ENCODE peak calls at places on chromosome X, in seven cellular contexts. N is MM.1S, S is DND-41, V is HCT116, T is SK-N-SH, F is neural progenitor cell, C is GM23248. Q is an unnamed sample. For H3K79me2, the result is how much of the 10 kb centered on the place peaks cover.

GRCh38 chrX:149527705-149528104 is 13.1 kb upstream of the EOLA1 start:
- DNase-seq in N (peak), S (peak), V (no peak), T (peak), F (peak), C (peak), Q (no peak)

GRCh38 chrX:140701480-140701879 is 8.1 kb upstream of the LINC00632 start:
- DNase-seq in N (peak), S (no peak), V (no peak), T (peak), F (no peak), C (peak), Q (peak)

GRCh38 chrX:17500145-17500579 is 125.2 kb downstream of the NHS start:
- DNase-seq in N (no peak), S (no peak), V (peak), T (no peak), F (no peak), C (peak), Q (peak)

GRCh38 chrX:124555036-124555595 is 208.8 kb downstream of the SH2D1A start:
- DNase-seq in N (no peak), S (no peak), V (no peak), T (no peak), F (no peak), C (peak), Q (peak)

GRCh38 chrX:149185087-149185486 is 320.0 kb downstream of the IDS start:
- DNase-seq in N (no peak), S (no peak), V (no peak), T (no peak), F (no peak), C (peak), Q (no peak)

GRCh38 chrX:48971325-48972213 is at the start of gene KCND1:
- DNase-seq in N (no peak), S (peak), V (no peak), T (peak), F (peak), C (peak), Q (peak)

GRCh38 chrX:145821291-145821897 is 3.8 kb downstream of the SLITRK2 start:
- DNase-seq in N (no peak), S (no peak), V (no peak), T (no peak), F (peak), C (no peak), Q (peak)

GRCh38 chrX:119790977-119791436 is 423 bp downstream of the RPL39 start:
- DNase-seq in N (peak), S (peak), V (no peak), T (peak), F (no peak), C (peak), Q (peak)

GRCh38 chrX:23888887-23889501 is 18.7 kb downstream of the APOO start:
- DNase-seq in N (no peak), S (no peak), V (no peak), T (no peak), F (no peak), C (peak), Q (peak)

GRCh38 chrX:25001808-25002657 is 13.7 kb downstream of the ARX start:
- DNase-seq in N (no peak), S (no peak), V (no peak), T (no peak), F (peak), C (no peak), Q (no peak)

GRCh38 chrX:1455948-1456280 is 3.2 kb upstream of the ASMTL start:
- DNase-seq in N (no peak), S (no peak), V (no peak), T (no peak), F (no peak), C (no peak), Q (no peak)

GRCh38 chrX:84715315-84715714 is 213.1 kb upstream of the HDX start:
- DNase-seq in N (peak), S (no peak), V (no peak), T (no peak), F (no peak), C (no peak), Q (no peak)

GRCh38 chrX:37818031-37818430 is 29.3 kb downstream of the DYNLT3 start:
- DNase-seq in N (peak), S (peak), V (no peak), T (no peak), F (no peak), C (no peak), Q (no peak)

GRCh38 chrX:21943460-21944135 is 3.1 kb downstream of the SMS start:
- DNase-seq in N (no peak), S (no peak), V (peak), T (no peak), F (no peak), C (peak), Q (peak)

GRCh38 chrX:97452283-97452682 is 568.6 kb downstream of the RPA4 start:
- DNase-seq in N (peak), S (no peak), V (no peak), T (no peak), F (no peak), C (no peak), Q (no peak)

GRCh38 chrX:7110821-7111276 is 36.7 kb upstream of the STS start:
- DNase-seq in N (peak), S (peak), V (no peak), T (no peak), F (no peak), C (no peak), Q (peak)

GRCh38 chrX:140091276-140091886 is 126.1 kb upstream of the CXorf66 start:
- DNase-seq in N (no peak), S (no peak), V (no peak), T (peak), F (peak), C (peak), Q (no peak)

DNA sequence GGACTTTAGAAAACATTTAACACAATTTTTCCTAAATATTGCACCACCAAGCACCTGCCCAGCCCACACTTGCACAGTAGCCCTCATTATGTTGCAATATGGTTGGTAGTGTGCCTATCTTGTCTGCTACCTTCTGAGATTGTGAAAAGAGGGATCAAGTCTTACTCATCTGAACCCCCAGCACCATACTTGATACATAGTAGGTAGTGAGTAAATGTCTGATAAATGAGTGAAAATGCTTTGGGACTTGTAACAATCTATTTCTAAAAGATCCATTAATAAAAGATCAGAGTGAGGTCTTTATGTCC is 118.4 kb upstream of the MED14 start:
- DNase-seq in N (no peak), S (no peak), V (no peak), T (no peak), F (no peak), C (no peak), Q (no peak)
- H3K9ac ChIP-seq in N (no peak), S (no peak), V (no peak), T (no peak), F (no peak), C (no peak), Q (no peak)

DNA sequence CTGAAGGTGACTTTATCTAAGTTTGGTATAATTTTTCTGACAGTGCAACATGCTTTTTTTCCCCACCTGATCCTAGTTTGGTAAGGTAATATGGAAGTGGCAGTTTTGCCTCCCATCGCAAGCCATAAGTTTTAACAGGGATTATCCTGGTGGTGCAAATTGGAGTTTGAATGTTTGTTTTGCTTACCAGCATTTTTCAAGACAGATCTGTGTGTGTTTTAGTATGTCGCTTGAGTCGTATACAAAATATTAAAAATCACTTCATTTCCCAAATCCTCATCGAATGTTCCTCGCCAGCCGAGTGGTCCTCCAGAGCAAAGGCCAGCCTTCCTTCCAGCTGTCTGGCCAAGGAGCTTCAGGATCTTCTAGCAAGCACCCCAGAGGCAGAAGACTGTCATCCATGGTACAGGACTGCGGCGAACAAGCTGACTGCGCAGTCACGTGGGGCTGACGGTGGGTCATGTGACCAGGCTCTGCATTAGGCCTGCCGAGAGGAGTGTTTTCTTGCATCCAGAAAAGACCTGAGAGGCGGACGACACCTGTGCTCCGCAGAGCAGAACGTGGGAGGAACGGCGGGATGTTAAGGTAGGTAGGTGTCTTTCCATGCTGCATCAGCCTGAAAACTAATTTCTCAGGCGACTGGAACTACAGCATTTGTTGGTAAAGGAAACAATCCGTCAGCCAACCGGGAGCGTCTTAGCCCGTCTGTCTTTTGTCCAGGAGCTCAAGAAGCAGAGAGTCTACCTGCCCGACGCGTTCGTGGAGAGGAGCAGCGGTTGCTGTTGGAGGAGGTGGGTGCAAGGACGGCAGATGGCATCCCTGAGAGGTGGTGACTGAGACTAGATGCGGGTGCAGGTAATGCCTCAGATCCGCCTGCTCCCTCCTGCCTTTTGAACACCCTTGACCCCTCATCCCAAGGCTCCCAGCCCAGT is at the start of gene GPRASP3:
- DNase-seq in N (peak), S (no peak), V (no peak), T (peak), F (peak), C (peak), Q (peak)
- H2AFZ ChIP-seq in N (peak), S (no peak), V (no peak), T (peak), F (no peak), C (peak), Q (peak)

GRCh38 chrX:154730271-154730883 is 20.5 kb downstream of the GAB3 start:
- DNase-seq in N (no peak), S (no peak), V (no peak), T (no peak), F (no peak), C (peak), Q (peak)
- H3K79me2 ChIP-seq in N (under half), S (half or more), V (under half), T (under half), F (under half), C (under half), Q (under half)

DNA sequence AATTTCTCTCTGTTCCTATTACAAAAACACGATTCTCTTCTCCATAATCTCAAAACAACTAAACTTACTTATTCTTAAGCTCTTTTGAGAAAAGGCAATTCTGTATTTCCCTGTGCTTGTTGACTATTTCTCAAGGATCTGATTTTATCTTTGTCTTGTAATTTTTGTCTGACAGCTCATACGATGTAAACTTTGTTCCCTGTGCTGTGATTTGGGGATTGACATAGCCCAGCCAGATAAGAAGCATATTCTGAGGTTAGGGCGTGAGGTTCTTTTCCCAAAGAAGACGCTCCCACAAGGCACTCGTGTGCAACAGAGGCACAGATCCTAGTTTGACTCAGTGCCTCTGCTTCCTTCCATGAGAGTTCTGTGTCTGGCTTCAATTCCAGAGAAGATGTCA is 95.0 kb downstream of the MID1 start:
- DNase-seq in N (no peak), S (no peak), V (no peak), T (no peak), F (no peak), C (no peak), Q (no peak)
- H3K9ac ChIP-seq in N (no peak), S (no peak), V (no peak), T (no peak), F (no peak), C (no peak), Q (no peak)

GRCh38 chrX:13015536-13016236 is 28.7 kb downstream of the FAM9C start:
- DNase-seq in N (no peak), S (no peak), V (no peak), T (no peak), F (no peak), C (no peak), Q (no peak)
- H2AFZ ChIP-seq in N (no peak), S (no peak), V (no peak), T (no peak), F (no peak), C (no peak), Q (no peak)

GRCh38 chrX:133979641-133980230 is 5.7 kb downstream of the GPC3 start:
- DNase-seq in N (no peak), S (no peak), V (no peak), T (no peak), F (no peak), C (no peak), Q (no peak)

GRCh38 chrX:133981908-133982307 is 3.5 kb downstream of the GPC3 start:
- DNase-seq in N (no peak), S (no peak), V (no peak), T (no peak), F (no peak), C (no peak), Q (no peak)

GRCh38 chrX:133980832-133981588 is 4.4 kb downstream of the GPC3 start:
- DNase-seq in N (no peak), S (no peak), V (no peak), T (no peak), F (peak), C (no peak), Q (peak)

GRCh38 chrX:133983243-133983973 is 2.0 kb downstream of the GPC3 start:
- DNase-seq in N (no peak), S (no peak), V (no peak), T (no peak), F (no peak), C (no peak), Q (no peak)

GRCh38 chrX:133980406-133980805 is 5.0 kb downstream of the GPC3 start:
- DNase-seq in N (no peak), S (no peak), V (no peak), T (no peak), F (no peak), C (peak), Q (no peak)
- H3K79me2 ChIP-seq in N (under half), S (under half), V (under half), T (under half), F (half or more), C (under half), Q (under half)

GRCh38 chrX:56784666-56785065 is 55.6 kb downstream of the NBDY start:
- DNase-seq in N (no peak), S (no peak), V (no peak), T (no peak), F (no peak), C (no peak), Q (no peak)
- H3K9ac ChIP-seq in N (no peak), S (no peak), V (no peak), T (no peak), F (no peak), C (no peak), Q (no peak)

DNA sequence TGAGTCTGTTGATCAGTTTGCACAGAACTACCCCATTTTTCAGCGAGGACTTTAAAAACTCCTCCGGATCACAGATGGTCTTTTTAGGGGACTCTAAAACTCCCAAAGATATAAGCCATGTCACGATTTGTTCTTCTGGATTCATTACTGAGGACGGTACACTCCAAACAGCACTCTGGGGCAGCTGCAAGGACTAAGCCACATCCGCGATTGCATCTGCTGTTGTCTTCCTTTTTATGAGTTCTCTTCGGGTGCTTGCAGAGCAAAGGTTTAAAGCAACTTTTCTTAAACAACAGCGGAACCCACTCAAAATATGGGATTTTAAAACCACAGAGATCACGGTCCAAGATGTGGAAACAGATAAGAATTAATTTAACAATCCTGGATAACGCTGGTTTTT is at the start of gene ARHGEF6:
- DNase-seq in N (peak), S (peak), V (no peak), T (no peak), F (no peak), C (peak), Q (peak)
- H2AFZ ChIP-seq in N (peak), S (peak), V (no peak), T (peak), F (no peak), C (peak), Q (peak)

DNA sequence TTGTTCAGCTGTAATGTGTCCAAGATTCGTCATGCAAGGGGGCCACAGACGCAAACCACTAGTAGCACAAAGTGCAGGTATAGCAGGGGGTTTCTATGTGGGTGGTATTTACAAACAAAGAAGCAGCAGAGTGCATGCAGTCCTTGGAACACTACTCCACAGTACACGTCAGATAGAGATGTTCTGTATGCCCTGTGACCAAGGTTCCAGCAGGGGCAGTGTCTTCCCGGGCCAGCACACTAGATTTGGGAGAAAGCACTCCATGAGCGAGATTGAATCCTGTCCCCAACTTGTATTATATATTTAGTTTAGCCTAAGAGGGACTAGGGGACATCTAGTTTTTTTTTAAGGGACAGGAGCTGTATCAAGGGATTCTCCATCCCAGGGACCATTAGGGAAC is 54.4 kb upstream of the ESX1 start:
- DNase-seq in N (no peak), S (no peak), V (no peak), T (no peak), F (peak), C (no peak), Q (no peak)
- H3K79me2 ChIP-seq in N (under half), S (under half), V (under half), T (under half), F (under half), C (under half), Q (under half)